ENCODE peak calls at places on chromosome 21, in four cellular contexts. U is ovary, G is lung, F is psoas muscle. M is an unnamed sample. For H3K9me3 and H3K4me1, the result is how much of the 10 kb centered on the place peaks cover.

GRCh38 chr21:42081138-42081537 is 10.0 kb downstream of the UMODL1 start:
- DNase-seq in U (no peak), G (no peak), F (no peak), M (no peak)

GRCh38 chr21:42669069-42669468 is 15.6 kb downstream of the PDE9A start:
- DNase-seq in U (peak), G (no peak), F (no peak), M (no peak)

GRCh38 chr21:36551731-36552457 is 72.0 kb upstream of the CLDN14 start:
- DNase-seq in U (no peak), G (no peak), F (no peak), M (no peak)

GRCh38 chr21:41947596-41948403 is 6.0 kb downstream of the C2CD2 start:
- DNase-seq in U (peak), G (no peak), F (peak), M (peak)

GRCh38 chr21:17554619-17555472 is 42.0 kb downstream of the CXADR start:
- DNase-seq in U (no peak), G (no peak), F (no peak), M (no peak)

GRCh38 chr21:28212056-28212455 is 780.6 kb downstream of the LTN1 start:
- DNase-seq in U (no peak), G (no peak), F (no peak), M (no peak)

GRCh38 chr21:41611966-41612606 is 104.1 kb upstream of the TMPRSS2 start:
- DNase-seq in U (no peak), G (no peak), F (no peak), M (peak)

GRCh38 chr21:42232176-42232825 is 13.4 kb downstream of the ABCG1 start:
- DNase-seq in U (no peak), G (no peak), F (no peak), M (no peak)

GRCh38 chr21:29499734-29500343 is 201.1 kb downstream of the BACH1 start:
- DNase-seq in U (no peak), G (no peak), F (no peak), M (no peak)

GRCh38 chr21:41802684-41803083 is 35.8 kb upstream of the RIPK4 start:
- DNase-seq in U (peak), G (no peak), F (peak), M (peak)

GRCh38 chr21:25845729-25846256 is 111.0 kb downstream of the GABPA start:
- DNase-seq in U (no peak), G (no peak), F (no peak), M (no peak)

GRCh38 chr21:23308741-23309140 is 2298.5 kb downstream of the MRPL39 start:
- DNase-seq in U (no peak), G (no peak), F (no peak), M (no peak)

GRCh38 chr21:16633851-16634521 is 878.9 kb upstream of the CXADR start:
- DNase-seq in U (peak), G (no peak), F (no peak), M (no peak)

GRCh38 chr21:41965045-41965444 is 11.2 kb upstream of the C2CD2 start:
- DNase-seq in U (no peak), G (no peak), F (no peak), M (no peak)

GRCh38 chr21:43375006-43375826 is 51.7 kb downstream of the SIK1 start:
- DNase-seq in U (no peak), G (no peak), F (peak), M (no peak)

GRCh38 chr21:41957991-41958766 is 4.4 kb upstream of the C2CD2 start:
- DNase-seq in U (peak), G (peak), F (peak), M (peak)

GRCh38 chr21:17343055-17343454 is 169.8 kb upstream of the CXADR start:
- DNase-seq in U (no peak), G (no peak), F (no peak), M (no peak)

GRCh38 chr21:17514124-17514481 is 1.3 kb downstream of the CXADR start:
- DNase-seq in U (no peak), G (no peak), F (no peak), M (no peak)

GRCh38 chr21:27561116-27561515 is 594.2 kb upstream of the ADAMTS5 start:
- DNase-seq in U (peak), G (peak), F (peak), M (no peak)

GRCh38 chr21:43727571-43728466 is 8.9 kb downstream of the PDXK start:
- DNase-seq in U (peak), G (peak), F (peak), M (peak)

GRCh38 chr21:29340228-29340627 is 41.5 kb downstream of the BACH1 start:
- DNase-seq in U (no peak), G (no peak), F (no peak), M (no peak)

GRCh38 chr21:15520811-15521643 is 208.8 kb upstream of the USP25 start:
- DNase-seq in U (no peak), G (no peak), F (no peak), M (no peak)

GRCh38 chr21:15526793-15527192 is 203.0 kb upstream of the USP25 start:
- DNase-seq in U (no peak), G (no peak), F (no peak), M (no peak)

GRCh38 chr21:15521644-15522001 is 208.2 kb upstream of the USP25 start:
- DNase-seq in U (no peak), G (no peak), F (no peak), M (no peak)

GRCh38 chr21:15522148-15522547 is 207.6 kb upstream of the USP25 start:
- DNase-seq in U (no peak), G (no peak), F (no peak), M (no peak)

DNA sequence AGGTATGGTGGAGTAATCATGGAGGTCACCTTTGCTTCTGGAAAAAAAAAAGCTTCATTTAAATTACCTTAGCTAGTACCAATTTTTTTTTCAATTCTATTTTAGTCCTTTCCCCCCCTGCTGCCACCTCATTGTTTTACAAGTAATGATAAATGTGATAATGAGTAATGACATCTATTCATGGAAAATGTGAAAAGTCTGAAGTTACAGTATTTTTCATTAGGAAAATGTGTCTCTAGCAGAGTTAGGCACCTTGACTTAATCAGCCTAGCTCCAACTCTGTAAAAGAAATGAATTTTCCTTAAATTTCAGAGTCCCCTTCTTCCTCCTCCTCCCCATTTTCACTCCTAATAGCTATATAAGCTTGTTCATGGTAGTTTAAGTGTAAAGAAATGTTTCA is 204.9 kb upstream of the USP25 start:
- DNase-seq in U (no peak), G (no peak), F (no peak), M (no peak)
- H3K9me3 ChIP-seq in U (under half), G (under half), F (under half), M (under half)

GRCh38 chr21:31713115-31713514 is 18.8 kb downstream of the SCAF4 start:
- DNase-seq in U (no peak), G (no peak), F (no peak), M (no peak)

GRCh38 chr21:31710586-31710985 is 21.3 kb downstream of the SCAF4 start:
- DNase-seq in U (no peak), G (no peak), F (no peak), M (no peak)

GRCh38 chr21:31713973-31714740 is 17.8 kb downstream of the SCAF4 start:
- DNase-seq in U (no peak), G (no peak), F (no peak), M (no peak)

GRCh38 chr21:31711326-31711725 is 20.6 kb downstream of the SCAF4 start:
- DNase-seq in U (no peak), G (no peak), F (no peak), M (no peak)

DNA sequence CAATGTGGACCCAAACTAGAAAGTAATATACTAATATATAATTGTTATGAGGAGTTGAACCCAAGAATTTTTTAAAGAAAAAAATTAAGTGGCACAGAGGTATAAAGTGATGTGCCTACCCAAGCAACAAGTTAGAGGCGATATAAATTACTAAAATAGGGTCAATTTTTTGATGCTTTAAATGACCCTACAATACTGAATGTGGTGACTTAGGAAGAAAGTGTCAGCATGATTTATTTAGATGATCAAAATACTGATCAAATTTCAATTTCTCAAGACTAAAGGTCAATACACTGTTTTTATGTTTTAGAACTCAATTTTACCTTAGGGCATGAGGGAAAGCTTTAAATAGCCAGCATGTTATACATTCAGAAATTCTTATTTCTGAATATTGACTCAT is 20.2 kb downstream of the SCAF4 start:
- DNase-seq in U (no peak), G (no peak), F (no peak), M (no peak)
- H3K4me1 ChIP-seq in U (under half), G (under half), F (half or more), M (under half)

DNA sequence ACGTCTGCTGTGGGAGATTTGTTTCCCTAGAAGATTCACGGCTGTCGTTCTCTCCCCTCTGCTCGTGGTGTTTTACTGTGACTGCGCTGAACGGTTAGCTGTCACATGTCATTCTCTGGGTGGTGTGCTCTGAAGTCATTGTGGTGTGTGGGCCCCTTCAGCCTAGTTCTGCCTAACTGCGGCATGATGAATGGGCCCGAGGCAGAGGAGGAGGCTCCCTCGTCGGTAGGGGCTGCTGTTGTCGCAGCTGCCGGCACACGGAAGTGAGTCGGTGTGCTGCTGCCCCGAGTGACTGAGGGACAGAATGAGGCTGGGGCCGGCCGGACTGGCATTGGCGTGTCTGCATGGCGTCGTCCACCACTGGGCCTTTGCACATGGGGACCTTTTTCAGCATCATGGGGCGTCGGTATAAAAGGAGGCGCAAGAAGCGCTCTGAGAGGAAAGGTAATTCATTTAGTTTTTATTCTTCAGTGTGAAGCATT is 77.9 kb downstream of the ADARB1 start:
- DNase-seq in U (no peak), G (no peak), F (peak), M (no peak)
- TF ChIP-seq CTCF in U (no peak), G (peak), F (peak), M (no peak)

DNA sequence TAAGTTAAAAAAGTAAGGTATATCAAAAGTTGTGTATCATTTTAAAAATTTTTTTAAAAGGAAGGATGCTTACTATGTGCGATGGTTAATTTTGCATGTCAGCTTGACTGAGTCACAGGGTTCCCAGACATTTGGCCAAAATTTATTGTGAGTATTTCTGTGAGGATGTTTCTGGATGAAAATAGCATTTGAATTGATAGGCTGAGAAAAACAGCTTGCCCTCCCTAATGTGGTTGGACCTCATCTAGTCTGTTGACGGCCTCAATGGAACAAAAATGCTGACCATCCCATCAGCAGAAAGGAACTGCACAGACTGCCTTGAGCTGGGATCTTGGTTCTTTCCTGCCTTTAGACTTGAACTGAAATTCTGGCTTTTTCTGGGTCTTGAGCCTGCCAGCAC is 724.5 kb downstream of the NCAM2 start:
- DNase-seq in U (no peak), G (no peak), F (no peak), M (no peak)
- H3K9me3 ChIP-seq in U (under half), G (under half), F (under half), M (under half)

DNA sequence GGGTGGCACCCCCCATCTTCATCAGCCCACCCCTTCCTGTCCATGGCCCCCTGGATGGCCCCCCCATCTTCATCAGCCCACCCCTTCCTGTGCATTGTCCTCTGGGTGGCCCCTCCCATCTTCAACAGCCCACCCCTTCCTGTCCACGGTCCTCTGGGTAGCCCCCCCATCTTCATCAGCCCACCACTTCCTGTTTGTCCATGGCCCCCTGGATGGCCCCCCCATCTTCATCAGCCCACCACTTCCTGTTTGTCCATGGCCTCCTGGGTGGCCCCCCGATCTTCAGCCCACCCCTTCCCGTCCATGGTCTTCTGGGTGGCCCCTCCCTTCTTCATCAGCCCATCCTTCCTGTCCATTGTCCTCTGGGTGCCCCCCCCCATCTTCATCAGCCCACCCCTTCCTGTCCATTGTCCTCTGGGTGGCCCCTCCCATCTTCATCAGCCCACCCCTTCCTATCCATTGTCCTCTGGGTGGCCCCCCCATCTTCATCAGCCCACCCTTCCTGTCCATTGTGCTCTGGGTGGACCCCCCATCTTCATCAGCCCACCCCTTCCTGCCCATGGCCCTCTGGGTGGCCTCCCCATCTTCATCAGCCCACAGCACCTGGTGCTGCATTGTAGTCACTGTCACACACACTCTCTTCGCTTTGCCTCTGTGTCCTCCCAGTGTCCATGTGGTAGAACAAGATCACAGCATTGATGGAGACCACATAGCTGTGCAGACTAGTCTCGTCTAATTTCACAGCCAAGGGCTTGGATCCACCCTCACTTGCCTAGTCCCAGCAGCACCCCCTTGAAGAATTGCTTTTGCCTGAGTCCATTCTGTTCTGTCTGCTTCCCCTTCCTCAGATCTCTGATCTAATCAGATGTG is 95.9 kb downstream of the PCBP3 start:
- DNase-seq in U (no peak), G (no peak), F (no peak), M (no peak)
- H3K4me1 ChIP-seq in U (under half), G (under half), F (under half), M (under half)

GRCh38 chr21:44761011-44761729 is 40.5 kb downstream of the UBE2G2 start:
- DNase-seq in U (no peak), G (no peak), F (no peak), M (peak)
- TF ChIP-seq CTCF in U (no peak), G (no peak), F (no peak), M (no peak)

DNA sequence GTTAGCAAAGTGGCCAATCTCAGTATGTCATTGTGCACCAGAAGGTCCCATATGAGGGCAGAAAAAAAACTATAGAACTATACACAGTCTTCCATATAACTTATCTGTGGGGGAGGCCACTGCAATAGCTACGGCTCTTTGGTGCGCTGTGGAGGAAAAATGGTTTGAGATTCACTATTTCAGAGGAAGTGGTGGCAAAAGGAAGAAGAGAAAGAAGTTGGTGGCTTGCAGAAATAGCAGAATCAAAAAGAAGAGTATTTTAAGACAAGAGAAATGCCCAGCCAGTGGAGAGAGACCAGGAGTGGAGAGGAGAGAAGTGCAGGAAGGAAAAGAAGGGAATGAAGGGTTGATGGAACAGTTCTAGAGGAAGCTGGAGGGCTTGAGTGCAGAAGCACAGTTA is 64.7 kb downstream of the RUNX1 start:
- DNase-seq in U (no peak), G (no peak), F (no peak), M (no peak)
- H3K9me3 ChIP-seq in U (under half), G (under half), F (under half), M (under half)

GRCh38 chr21:45421846-45422775 is 17.1 kb downstream of the COL18A1 start:
- DNase-seq in U (no peak), G (no peak), F (peak), M (no peak)
- H3K4me1 ChIP-seq in U (under half), G (under half), F (under half), M (under half)

GRCh38 chr21:39911286-39911685 is 44.0 kb downstream of the PCP4 start:
- DNase-seq in U (no peak), G (no peak), F (no peak), M (peak)
- TF ChIP-seq CTCF in U (no peak), G (no peak), F (no peak), M (peak)

GRCh38 chr21:38815060-38815405 is 9.3 kb downstream of the ETS2 start:
- DNase-seq in U (no peak), G (no peak), F (no peak), M (no peak)
- H3K9me3 ChIP-seq in U (under half), G (under half), F (under half), M (under half)